ENCODE peak calls at places on chromosomes 6 and 20, in ten cellular contexts. D is endodermal cell; J is heart right ventricle; X is CD8-positive, alpha-beta T cell; P is PC-9; G is uterus; T is endothelial cell of umbilical vein; I is GM23338; K is transverse colon; A is AG04450. L is an unnamed sample. For H3K27me3, the result is how much of the 10 kb centered on the place peaks cover.

GRCh38 chr6:106908386-106908840 is 66.1 kb downstream of the CD24 start:
- DNase-seq in D (no peak), J (no peak), X (no peak), P (peak), G (no peak), T (no peak), I (no peak), K (no peak), A (no peak), L (no peak)

GRCh38 chr20:38222231-38222922 is 38.2 kb downstream of the KIAA1755 start:
- DNase-seq in D (peak), J (peak), X (peak), P (peak), G (peak), T (peak), I (peak), K (peak), A (no peak), L (no peak)

GRCh38 chr6:23246901-23247300 is 677.5 kb downstream of the HDGFL1 start:
- DNase-seq in D (no peak), J (no peak), X (no peak), P (no peak), G (no peak), T (no peak), I (no peak), K (no peak), A (no peak), L (no peak)

GRCh38 chr6:99285881-99286280 is 63.6 kb downstream of the FAXC start:
- DNase-seq in D (no peak), J (no peak), X (no peak), P (peak), G (no peak), T (no peak), I (no peak), K (no peak), A (no peak), L (no peak)

GRCh38 chr6:47106721-47107197 is 64.6 kb upstream of the ADGRF1 start:
- DNase-seq in D (peak), J (no peak), X (no peak), P (peak), G (no peak), T (no peak), I (peak), K (no peak), A (no peak), L (no peak)

GRCh38 chr6:122717350-122717749 is 62.2 kb upstream of the FABP7 start:
- DNase-seq in D (no peak), J (no peak), X (no peak), P (no peak), G (no peak), T (no peak), I (peak), K (no peak), A (no peak), L (no peak)

GRCh38 chr6:105810105-105810921 is 275.8 kb upstream of the PRDM1 start:
- DNase-seq in D (no peak), J (peak), X (no peak), P (peak), G (peak), T (peak), I (peak), K (peak), A (peak), L (no peak)

GRCh38 chr6:125201961-125202729 is 48.6 kb downstream of the TPD52L1 start:
- DNase-seq in D (no peak), J (peak), X (no peak), P (peak), G (peak), T (peak), I (no peak), K (peak), A (peak), L (no peak)

GRCh38 chr6:89680551-89680950 is 42.0 kb upstream of the LYRM2 start:
- DNase-seq in D (no peak), J (no peak), X (no peak), P (no peak), G (no peak), T (no peak), I (no peak), K (no peak), A (no peak), L (no peak)

GRCh38 chr6:2962636-2963035 is 8.7 kb downstream of the SERPINB6 start:
- DNase-seq in D (no peak), J (no peak), X (no peak), P (no peak), G (no peak), T (no peak), I (no peak), K (no peak), A (no peak), L (no peak)

GRCh38 chr6:14817068-14817467 is 428.8 kb upstream of the JARID2 start:
- DNase-seq in D (no peak), J (no peak), X (no peak), P (no peak), G (no peak), T (no peak), I (no peak), K (no peak), A (no peak), L (no peak)

GRCh38 chr6:111591370-111591900 is 14.2 kb downstream of the TRAF3IP2 start:
- DNase-seq in D (no peak), J (peak), X (no peak), P (peak), G (peak), T (peak), I (no peak), K (peak), A (peak), L (no peak)

GRCh38 chr6:74091133-74091793 is 395.3 kb downstream of the CD109 start:
- DNase-seq in D (no peak), J (no peak), X (no peak), P (no peak), G (no peak), T (peak), I (peak), K (no peak), A (no peak), L (no peak)

GRCh38 chr6:142155895-142156757 is 9.1 kb downstream of the VTA1 start:
- DNase-seq in D (peak), J (no peak), X (no peak), P (no peak), G (no peak), T (peak), I (peak), K (no peak), A (no peak), L (no peak)

GRCh38 chr6:131811510-131811909 is 3.7 kb downstream of the ENPP1 start:
- DNase-seq in D (no peak), J (no peak), X (no peak), P (no peak), G (no peak), T (no peak), I (no peak), K (no peak), A (no peak), L (no peak)

GRCh38 chr6:125957845-125958244 is 1.3 kb downstream of the HINT3 start:
- DNase-seq in D (no peak), J (no peak), X (no peak), P (peak), G (no peak), T (peak), I (peak), K (peak), A (no peak), L (no peak)

GRCh38 chr6:38114976-38115632 is 295.6 kb downstream of the ZFAND3 start:
- DNase-seq in D (no peak), J (no peak), X (no peak), P (no peak), G (no peak), T (no peak), I (no peak), K (no peak), A (peak), L (no peak)

GRCh38 chr20:18001131-18001921 is 32.5 kb downstream of the MGME1 start:
- DNase-seq in D (peak), J (peak), X (no peak), P (peak), G (peak), T (no peak), I (no peak), K (peak), A (no peak), L (peak)

GRCh38 chr6:72446427-72446826 is 175.4 kb upstream of the KCNQ5 start:
- DNase-seq in D (no peak), J (no peak), X (no peak), P (no peak), G (no peak), T (no peak), I (peak), K (no peak), A (no peak), L (no peak)

GRCh38 chr6:97067045-97067444 is 142.5 kb downstream of the KLHL32 start:
- DNase-seq in D (peak), J (no peak), X (no peak), P (no peak), G (no peak), T (no peak), I (no peak), K (no peak), A (no peak), L (no peak)

GRCh38 chr20:33539129-33539528 is 49.2 kb downstream of the CBFA2T2 start:
- DNase-seq in D (no peak), J (no peak), X (no peak), P (no peak), G (no peak), T (peak), I (no peak), K (no peak), A (peak), L (no peak)

GRCh38 chr6:7763896-7764295 is 38.0 kb downstream of the BMP6 start:
- DNase-seq in D (no peak), J (no peak), X (no peak), P (no peak), G (no peak), T (no peak), I (no peak), K (no peak), A (no peak), L (no peak)

GRCh38 chr20:62790075-62790474 is 6.2 kb upstream of the MRGBP start:
- DNase-seq in D (no peak), J (no peak), X (no peak), P (no peak), G (no peak), T (no peak), I (no peak), K (no peak), A (no peak), L (no peak)
- H3K27me3 ChIP-seq in D (under half), J (under half), X (under half), P (under half), G (under half), T (under half), I (under half), K (under half), A (under half), L (under half)

DNA sequence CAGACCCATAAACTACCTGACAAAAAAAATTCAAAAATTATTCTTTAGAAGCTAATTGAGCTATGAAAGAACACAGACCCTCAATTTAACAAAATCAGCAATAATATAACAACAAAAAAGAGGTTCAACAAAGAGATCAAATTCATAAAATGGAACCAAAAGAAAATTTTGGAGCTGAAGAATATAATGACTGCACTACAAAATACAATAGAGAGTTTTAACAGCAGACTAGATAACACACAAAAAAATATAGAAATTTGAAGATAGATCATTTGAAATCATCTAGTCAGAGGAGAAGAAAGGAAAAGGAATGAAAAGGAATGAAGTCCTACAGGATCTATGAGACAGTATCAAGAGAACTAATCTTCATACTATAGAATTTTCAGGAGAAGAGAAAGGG is 422.1 kb downstream of the PAX1 start:
- DNase-seq in D (no peak), J (no peak), X (no peak), P (no peak), G (no peak), T (no peak), I (no peak), K (no peak), A (no peak), L (no peak)
- TF ChIP-seq CTCF in D (no peak), J (no peak), X (no peak), P (no peak), G (no peak), T (no peak), I (no peak), K (no peak), A (no peak), L (no peak)

GRCh38 chr6:13012977-13013680 is 296.6 kb downstream of the PHACTR1 start:
- DNase-seq in D (peak), J (peak), X (no peak), P (no peak), G (no peak), T (peak), I (peak), K (peak), A (no peak), L (peak)
- H3K4me3 ChIP-seq in D (peak), J (peak), X (peak), P (no peak), G (peak), T (peak), I (peak), K (peak), A (no peak), L (peak)

DNA sequence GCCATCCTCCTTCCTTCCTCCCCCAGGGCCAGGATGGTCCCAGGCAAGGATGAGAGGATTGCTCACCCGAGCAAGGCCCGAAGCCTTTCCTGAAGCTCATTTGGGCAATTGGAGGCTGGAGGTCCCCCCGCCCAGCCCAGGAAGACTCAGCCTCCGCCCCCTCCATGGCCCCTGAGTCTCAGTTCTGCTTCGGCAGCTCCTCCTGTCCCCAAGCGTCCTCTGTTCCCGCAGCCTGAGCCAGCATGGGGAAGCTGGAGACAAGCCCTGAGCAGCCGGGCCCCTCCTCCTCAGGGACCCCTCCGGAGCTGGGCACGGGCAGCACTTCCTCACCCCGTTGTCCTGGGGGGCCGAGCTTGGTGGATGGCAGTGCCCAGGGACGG is 26.0 kb downstream of the SLC17A9 start:
- DNase-seq in D (no peak), J (no peak), X (no peak), P (no peak), G (no peak), T (no peak), I (no peak), K (no peak), A (no peak), L (no peak)
- H3K27me3 ChIP-seq in D (under half), J (half or more), X (under half), P (half or more), G (under half), T (under half), I (under half), K (half or more), A (half or more), L (under half)

GRCh38 chr6:159086033-159086618 is 41.3 kb upstream of the TAGAP start:
- DNase-seq in D (peak), J (no peak), X (no peak), P (no peak), G (no peak), T (no peak), I (no peak), K (no peak), A (no peak), L (no peak)
- TF ChIP-seq CTCF in D (no peak), J (no peak), X (no peak), P (no peak), G (no peak), T (no peak), I (no peak), K (no peak), A (no peak), L (no peak)

DNA sequence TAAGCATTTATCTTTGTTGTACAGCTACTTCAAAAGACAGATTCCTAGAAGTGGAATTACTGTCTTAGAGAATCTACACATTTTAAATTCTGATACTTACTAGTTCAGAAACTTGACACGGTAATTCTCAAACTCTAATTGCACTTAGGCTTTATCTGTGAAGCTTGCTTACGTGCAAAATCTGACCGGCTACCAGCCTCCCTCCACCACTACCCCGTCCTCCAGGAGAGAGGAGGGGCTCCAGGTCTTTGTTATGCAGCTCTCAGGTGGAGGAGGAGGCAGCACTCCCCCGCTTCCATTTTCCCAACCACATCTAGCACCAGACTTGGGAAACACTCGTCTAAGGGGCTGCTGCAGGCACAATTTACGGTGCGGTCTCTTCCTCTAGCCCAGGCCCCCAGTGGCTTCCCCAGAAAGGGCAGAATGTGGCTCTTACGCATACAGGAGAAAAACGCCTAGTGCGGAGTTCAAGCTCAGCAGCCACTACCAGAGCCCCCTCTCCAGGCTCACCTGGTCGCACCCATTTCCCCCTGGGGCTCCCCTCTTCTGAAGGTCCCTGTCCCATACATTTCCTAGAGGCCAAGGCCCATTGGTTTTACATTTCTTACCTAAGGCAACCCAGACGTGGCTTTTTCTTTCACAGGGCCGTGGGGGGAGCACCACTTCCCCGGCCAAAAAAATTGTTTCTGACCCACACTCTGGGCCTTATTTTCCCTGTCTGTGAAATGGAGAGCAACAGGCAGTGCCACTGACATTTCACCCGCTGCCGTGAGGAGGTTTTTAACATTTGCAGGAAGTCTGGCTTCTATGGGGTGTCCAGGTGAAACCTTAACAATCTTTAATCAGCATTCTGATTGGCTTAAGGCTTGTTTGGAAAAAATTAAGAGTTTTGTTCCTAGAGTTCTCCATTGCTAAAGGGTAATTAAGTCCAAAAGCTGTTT is 1.6 kb upstream of the TGIF2 start:
- DNase-seq in D (peak), J (no peak), X (no peak), P (no peak), G (no peak), T (no peak), I (peak), K (no peak), A (no peak), L (no peak)
- H3K4me3 ChIP-seq in D (peak), J (no peak), X (peak), P (no peak), G (no peak), T (no peak), I (peak), K (no peak), A (no peak), L (no peak)

L was measured in dorsolateral prefrontal cortex.